ENCODE peak calls at places on chromosomes 12 and 14, in nine cellular contexts. L is left ventricle myocardium superior; C is right lobe of liver; D is stimulated activated naive CD8-positive, alpha-beta T cell treated with anti-CD3 and anti-CD28 coated beads, Interleukin-15, amount 100 ng/mL, for 72 hours; S is stimulated activated CD4-positive, alpha-beta T cell treated with anti-CD3 and anti-CD28 coated beads, Interleukin-1b, Interleukin-23, amount 100 ng/mL, for 1 hour; Z is stimulated activated CD8-positive, alpha-beta memory T cell treated with anti-CD3 and anti-CD28 coated beads, Interleukin-15, amount 100 ng/mL, for 1 hour; Q is activated CD8-positive, alpha-beta memory T cell treated with anti-CD3 and anti-CD28 coated beads for 24 hours; Y is left colon; B is H4. N is an unnamed sample.

GRCh38 chr12:95966287-95966870 is 23.2 kb downstream of the AMDHD1 start:
- DNase-seq in Q (no peak), C (peak; percentile 51), Z (no peak), S (no peak), Y (no peak), D (no peak), B (no peak), L (no peak), N (no peak)

GRCh38 chr12:124694250-124694649 is 126.8 kb upstream of the NCOR2 start:
- DNase-seq in C (no peak), Z (no peak), B (no peak), S (no peak), L (peak; percentile 19), Q (no peak), Y (no peak), D (no peak), N (peak; percentile 8)

GRCh38 chr14:52551696-52552062 is 626 bp downstream of the TXNDC16 start:
- DNase-seq in Q (no peak), S (no peak), Y (no peak), D (no peak), Z (no peak), L (no peak), B (no peak), C (no peak), N (no peak)

GRCh38 chr12:56998981-56999380 is 7.4 kb downstream of the ZBTB39 start:
- DNase-seq in Q (peak; percentile 66), L (no peak), Y (no peak), Z (no peak), B (no peak), S (peak; percentile 33), C (no peak), D (peak; percentile 39), N (no peak)

GRCh38 chr12:93387780-93388179 is 10.1 kb downstream of the NUDT4 start:
- DNase-seq in C (no peak), S (no peak), D (no peak), Y (no peak), Q (no peak), L (no peak), Z (no peak), B (no peak), N (no peak)

GRCh38 chr12:3437986-3438385 is 53.0 kb upstream of the PRMT8 start:
- DNase-seq in L (no peak), Q (no peak), C (no peak), D (no peak), B (no peak), Z (no peak), S (no peak), Y (no peak), N (no peak)

GRCh38 chr12:92581579-92581978 is 121.2 kb upstream of the PLEKHG7 start:
- DNase-seq in D (no peak), L (no peak), B (no peak), Z (no peak), S (no peak), Q (no peak), C (no peak), Y (no peak), N (no peak)

GRCh38 chr12:24554612-24555300 is 394.1 kb downstream of the BCAT1 start:
- DNase-seq in Y (no peak), Z (no peak), S (no peak), C (no peak), D (no peak), Q (no peak), L (no peak), B (no peak), N (no peak)

GRCh38 chr14:96055753-96056508 is 16.8 kb downstream of the C14orf132 start:
- DNase-seq in D (no peak), B (no peak), L (no peak), S (no peak), C (no peak), Y (no peak), Z (no peak), Q (no peak), N (peak; percentile 93)

N was measured in posterior cingulate gyrus.